ENCODE peak calls at places on chromosomes 3 and 15, in five cellular contexts. P, B, T, V and O are unnamed samples.

GRCh38 chr3:49780080-49780967 is 6.0 kb downstream of the IP6K1 start:
- DNase-seq in P (peak; percentile 24), B (no peak), T (no peak), V (no peak), O (no peak)

GRCh38 chr3:38155825-38156224 is 9.5 kb upstream of the OXSR1 start:
- DNase-seq in P (no peak), B (no peak), T (no peak), V (no peak), O (no peak)

GRCh38 chr3:188854395-188855149 is 317.2 kb upstream of the TPRG1 start:
- DNase-seq in P (no peak), B (no peak), T (no peak), V (peak; percentile 90), O (no peak)

GRCh38 chr3:38331257-38332022 is 15.1 kb upstream of the XYLB start:
- DNase-seq in P (no peak), B (no peak), T (no peak), V (no peak), O (no peak)

GRCh38 chr15:85831415-85832113 is 36.8 kb upstream of the KLHL25 start:
- DNase-seq in P (peak; percentile 80), B (no peak), T (no peak), V (peak; percentile 77), O (no peak)

GRCh38 chr3:60000311-60001105 is 950.7 kb upstream of the CFAP20DC start:
- DNase-seq in P (no peak), B (no peak), T (no peak), V (no peak), O (no peak)

GRCh38 chr3:157179365-157179803 is 19.4 kb upstream of the CCNL1 start:
- DNase-seq in P (no peak), B (no peak), T (no peak), V (no peak), O (no peak)

GRCh38 chr3:42518800-42519567 is 16.5 kb downstream of the VIPR1 start:
- DNase-seq in P (no peak), B (no peak), T (no peak), V (no peak), O (no peak)

GRCh38 chr15:44536962-44537727 is at the start of gene EIF3J:
- DNase-seq in P (peak; percentile 98), B (peak; percentile 97), T (peak; percentile 87), V (peak; percentile 98), O (peak; percentile 81)

DNA sequence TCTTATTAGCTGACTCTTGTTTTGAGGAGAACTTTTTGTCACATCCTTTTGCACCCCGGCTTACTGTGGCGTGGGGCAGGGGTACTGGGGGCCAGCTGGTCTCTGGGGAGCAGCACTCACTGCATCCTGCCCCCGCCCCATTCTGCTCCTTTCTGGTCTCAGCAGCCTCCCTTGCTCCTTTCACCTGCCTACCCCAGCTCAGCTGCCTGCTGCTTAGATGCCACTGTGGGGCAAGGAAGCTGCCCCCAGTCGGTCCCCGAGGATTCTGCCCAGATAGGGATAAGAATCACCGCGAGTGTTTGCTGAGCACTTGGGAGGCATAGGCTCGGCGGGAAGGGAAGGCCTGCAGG is 32.0 kb downstream of the APBA2 start:
- DNase-seq in P (no peak), B (no peak), T (no peak), V (no peak), O (no peak)
- H3K4me3 ChIP-seq in P (no peak overlapping the region), B (no peak overlapping the region), T (no peak overlapping the region), V (no peak overlapping the region), O (no peak overlapping the region)

GRCh38 chr3:184384342-184384741 is 4.5 kb downstream of the CHRD start:
- DNase-seq in P (no peak), B (no peak), T (no peak), V (no peak), O (no peak)

GRCh38 chr3:184381261-184382224 is 1.7 kb downstream of the CHRD start:
- DNase-seq in P (peak; percentile 67), B (no peak), T (no peak), V (no peak), O (no peak)

GRCh38 chr3:184380627-184381260 is 890 bp downstream of the CHRD start:
- DNase-seq in P (peak; percentile 64), B (no peak), T (no peak), V (no peak), O (no peak)

GRCh38 chr3:184383033-184383740 is 3.3 kb downstream of the CHRD start:
- DNase-seq in P (no peak), B (no peak), T (no peak), V (no peak), O (no peak)

DNA sequence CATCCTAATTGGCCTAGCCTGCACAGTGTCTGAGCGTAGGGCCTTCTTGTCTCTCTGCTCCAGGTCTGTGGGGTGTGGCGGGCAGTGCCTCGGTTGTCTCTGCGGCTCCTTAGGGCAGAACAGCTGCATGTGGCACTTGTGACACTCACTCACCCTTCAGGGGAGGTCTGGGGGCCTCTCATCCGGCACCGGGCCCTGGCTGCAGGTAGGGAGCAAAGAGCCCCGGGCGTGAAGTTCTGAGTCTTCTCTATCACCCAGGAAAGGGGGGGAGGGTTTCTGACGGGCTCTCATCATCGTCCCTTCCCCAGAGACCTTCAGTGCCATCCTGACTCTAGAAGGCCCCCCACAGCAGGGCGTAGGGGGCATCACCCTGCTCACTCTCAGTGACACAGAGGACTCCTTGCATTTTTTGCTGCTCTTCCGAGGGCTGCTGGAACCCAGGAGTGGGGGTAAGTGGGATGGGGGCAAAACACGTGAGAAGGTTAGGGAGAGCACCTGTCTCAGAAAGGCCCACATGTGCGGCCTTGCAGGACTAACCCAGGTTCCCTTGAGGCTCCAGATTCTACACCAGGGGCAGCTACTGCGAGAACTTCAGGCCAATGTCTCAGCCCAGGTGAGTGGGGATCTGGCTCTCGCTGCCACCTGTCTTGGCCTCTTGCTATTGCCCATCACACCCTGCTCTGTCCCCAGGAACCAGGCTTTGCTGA is 2.6 kb downstream of the CHRD start:
- DNase-seq in P (no peak), B (no peak), T (no peak), V (no peak), O (no peak)
- TF ChIP-seq CTCF in P (no peak), B (no peak), T (no peak), V (no peak), O (no peak)

GRCh38 chr3:65953881-65954733 is 84.6 kb downstream of the MAGI1 start:
- DNase-seq in P (no peak), B (no peak), T (no peak), V (peak; percentile 39), O (no peak)
- H3K4me3 ChIP-seq in P (peak overlapping the region; percentile 30), B (no peak overlapping the region), T (no peak overlapping the region), V (no peak overlapping the region), O (peak overlapping the region; percentile 31)

GRCh38 chr3:179771797-179772196 is 119.0 kb downstream of the USP13 start:
- DNase-seq in P (no peak), B (no peak), T (no peak), V (no peak), O (no peak)

GRCh38 chr3:179769411-179770247 is 116.8 kb downstream of the USP13 start:
- DNase-seq in P (no peak), B (no peak), T (no peak), V (no peak), O (no peak)

GRCh38 chr3:179765396-179765795 is 112.6 kb downstream of the USP13 start:
- DNase-seq in P (no peak), B (no peak), T (no peak), V (no peak), O (no peak)

GRCh38 chr3:179766416-179767133 is 113.7 kb downstream of the USP13 start:
- DNase-seq in P (no peak), B (no peak), T (no peak), V (no peak), O (no peak)

DNA sequence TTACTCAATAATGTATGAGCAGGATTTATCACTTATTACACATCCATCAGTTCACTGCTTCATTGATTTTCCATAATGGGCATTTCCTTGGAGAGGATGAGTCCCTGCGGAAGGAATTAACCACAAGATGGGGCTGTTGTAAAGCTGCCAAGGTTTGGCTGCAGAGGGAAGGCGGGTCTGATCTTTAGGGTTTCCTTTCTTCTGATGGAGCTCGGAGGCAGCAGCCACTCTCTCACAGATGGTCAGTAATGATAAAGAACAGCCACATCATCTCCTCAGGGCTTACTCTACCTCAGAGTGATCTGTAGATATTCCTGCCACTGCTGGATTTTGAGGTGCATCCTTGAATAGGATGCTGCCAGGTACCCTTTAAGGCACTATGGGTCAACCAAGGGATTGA is 115.2 kb downstream of the USP13 start:
- DNase-seq in P (no peak), B (no peak), T (peak; percentile 42), V (peak; percentile 65), O (no peak)
- TF ChIP-seq CTCF in P (no peak), B (peak; percentile 23), T (peak; percentile 80), V (peak; percentile 72), O (peak; percentile 62)

GRCh38 chr3:171393032-171393744 is 67.0 kb downstream of the TNIK start:
- DNase-seq in P (no peak), B (no peak), T (no peak), V (peak; percentile 80), O (no peak)
- H3K4me3 ChIP-seq in P (no peak overlapping the region), B (no peak overlapping the region), T (no peak overlapping the region), V (no peak overlapping the region), O (no peak overlapping the region)

DNA sequence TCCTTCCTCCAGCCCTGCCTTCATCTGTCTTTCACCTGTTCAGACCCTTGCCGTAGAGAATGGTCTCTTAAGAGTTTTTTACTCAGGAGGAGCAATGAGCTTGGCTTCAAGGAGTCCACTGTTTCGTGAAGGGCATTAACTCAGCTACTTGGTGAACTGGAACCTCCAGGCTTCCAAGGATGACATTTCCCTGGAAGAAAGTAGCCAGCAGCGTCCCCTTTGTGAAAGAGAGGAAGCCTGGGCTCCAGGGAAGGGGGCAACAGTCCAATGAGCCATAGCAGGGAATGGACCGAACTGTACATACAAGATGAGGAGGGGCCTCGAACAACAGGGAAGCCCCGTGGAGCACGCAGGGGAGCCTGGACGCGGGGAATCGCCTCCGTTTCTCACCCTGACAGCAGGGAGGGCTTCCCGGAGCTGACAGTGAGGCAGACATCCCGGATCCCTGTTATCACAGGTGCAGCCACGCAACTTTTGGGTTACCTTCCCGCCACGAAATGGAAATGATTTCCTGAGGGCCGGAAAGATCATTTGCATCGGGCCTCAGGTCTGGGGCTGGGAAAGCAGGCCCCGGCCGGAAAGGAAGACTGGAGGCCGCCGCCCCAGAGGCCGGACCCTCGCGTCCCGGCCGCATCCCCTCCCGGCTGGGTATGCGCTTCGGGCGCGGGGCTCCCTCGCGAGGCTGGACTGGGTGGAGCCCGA is 514 bp upstream of the SPINT1 start:
- DNase-seq in P (no peak), B (no peak), T (no peak), V (no peak), O (no peak)
- TF ChIP-seq CTCF in P (no peak), B (no peak), T (no peak), V (no peak), O (no peak)

DNA sequence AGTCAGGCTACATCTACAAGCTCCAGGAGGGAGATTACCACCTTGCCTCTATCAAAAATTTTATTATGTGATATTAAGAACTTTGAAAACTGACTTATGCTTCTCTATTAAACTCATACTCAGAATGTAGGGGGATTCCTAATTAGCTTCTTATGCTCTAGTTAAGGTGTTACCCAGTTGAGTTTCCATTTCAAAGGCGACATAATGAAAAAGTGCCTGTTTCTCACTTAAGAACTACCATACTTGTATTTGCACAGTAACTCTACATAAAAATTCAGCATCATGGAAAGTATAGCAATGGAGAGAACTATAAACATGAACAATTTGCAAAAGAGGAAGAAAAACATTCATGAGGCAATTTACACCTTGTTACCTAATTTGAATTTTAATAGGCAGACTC is 739.1 kb downstream of the ZPLD1 start:
- DNase-seq in P (no peak), B (no peak), T (no peak), V (no peak), O (no peak)
- H3K4me3 ChIP-seq in P (no peak overlapping the region), B (no peak overlapping the region), T (no peak overlapping the region), V (no peak overlapping the region), O (no peak overlapping the region)